ENCODE peak calls at places on chromosomes 16 and 17, in four cellular contexts. L, W, E and G are unnamed samples.
A peak's percentile ranks its signal among the peaks of the same experiment; 100 is the strongest.

GRCh38 chr17:80393961-80394360 is 21.0 kb upstream of the ENDOV start:
- DNase-seq in L (no peak), W (no peak), E (no peak), G (no peak)

GRCh38 chr16:89764711-89765201 is 43.4 kb downstream of the ZNF276 start:
- DNase-seq in L (no peak), W (no peak), E (no peak), G (no peak)

GRCh38 chr17:82230627-82231311 is 1.9 kb downstream of the SLC16A3 start:
- DNase-seq in L (peak; percentile 94), W (peak; percentile 77), E (peak; percentile 87), G (no peak)

GRCh38 chr17:40556884-40557414 is 8.3 kb downstream of the CCR7 start:
- DNase-seq in L (peak; percentile 80), W (peak; percentile 76), E (no peak), G (no peak)

GRCh38 chr17:67700037-67700436 is 17.7 kb upstream of the NOL11 start:
- DNase-seq in L (no peak), W (no peak), E (no peak), G (no peak)

GRCh38 chr16:56108724-56109123 is 82.6 kb upstream of the GNAO1 start:
- DNase-seq in L (no peak), W (no peak), E (no peak), G (no peak)

GRCh38 chr16:89009343-89010209 is 32.6 kb upstream of the CBFA2T3 start:
- DNase-seq in L (peak; percentile 68), W (no peak), E (no peak), G (no peak)

GRCh38 chr17:33871720-33872535 is 383.2 kb upstream of the CCL2 start:
- DNase-seq in L (peak; percentile 96), W (no peak), E (no peak), G (no peak)

GRCh38 chr16:89026121-89026612 is 49.2 kb upstream of the CBFA2T3 start:
- DNase-seq in L (peak; percentile 81), W (no peak), E (no peak), G (peak; percentile 64)

DNA sequence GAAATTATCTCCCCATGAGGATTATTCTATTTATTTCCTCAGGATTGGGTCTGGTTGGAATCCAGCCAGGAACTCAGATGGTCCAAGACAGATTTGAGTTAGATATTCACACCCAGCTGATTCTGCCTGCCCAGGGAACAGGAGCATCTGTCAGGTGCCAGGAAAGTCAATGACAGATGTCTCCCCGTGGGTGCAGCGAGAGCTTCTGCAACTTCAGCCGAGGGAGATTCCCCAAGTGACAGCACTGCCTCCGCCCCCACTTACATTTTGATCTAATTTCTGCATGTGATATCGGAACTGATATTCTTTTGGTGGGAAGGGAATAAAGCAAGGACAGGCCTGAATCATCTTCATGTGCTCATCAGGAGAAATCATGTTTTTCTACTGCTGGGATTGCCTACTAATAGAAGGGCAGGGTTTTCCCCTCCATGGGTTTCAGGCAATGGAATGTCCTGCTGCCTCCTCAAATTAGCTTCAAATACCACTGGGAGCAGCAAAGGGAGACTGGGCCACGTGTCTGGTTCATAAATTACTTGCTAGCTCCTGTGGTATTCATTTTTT is 15.7 kb upstream of the DHX8 start:
- DNase-seq in L (no peak), W (no peak), E (no peak), G (no peak)
- TF ChIP-seq ELF1 in L (no peak), W (peak; percentile 25), E (no peak), G (no peak)

DNA sequence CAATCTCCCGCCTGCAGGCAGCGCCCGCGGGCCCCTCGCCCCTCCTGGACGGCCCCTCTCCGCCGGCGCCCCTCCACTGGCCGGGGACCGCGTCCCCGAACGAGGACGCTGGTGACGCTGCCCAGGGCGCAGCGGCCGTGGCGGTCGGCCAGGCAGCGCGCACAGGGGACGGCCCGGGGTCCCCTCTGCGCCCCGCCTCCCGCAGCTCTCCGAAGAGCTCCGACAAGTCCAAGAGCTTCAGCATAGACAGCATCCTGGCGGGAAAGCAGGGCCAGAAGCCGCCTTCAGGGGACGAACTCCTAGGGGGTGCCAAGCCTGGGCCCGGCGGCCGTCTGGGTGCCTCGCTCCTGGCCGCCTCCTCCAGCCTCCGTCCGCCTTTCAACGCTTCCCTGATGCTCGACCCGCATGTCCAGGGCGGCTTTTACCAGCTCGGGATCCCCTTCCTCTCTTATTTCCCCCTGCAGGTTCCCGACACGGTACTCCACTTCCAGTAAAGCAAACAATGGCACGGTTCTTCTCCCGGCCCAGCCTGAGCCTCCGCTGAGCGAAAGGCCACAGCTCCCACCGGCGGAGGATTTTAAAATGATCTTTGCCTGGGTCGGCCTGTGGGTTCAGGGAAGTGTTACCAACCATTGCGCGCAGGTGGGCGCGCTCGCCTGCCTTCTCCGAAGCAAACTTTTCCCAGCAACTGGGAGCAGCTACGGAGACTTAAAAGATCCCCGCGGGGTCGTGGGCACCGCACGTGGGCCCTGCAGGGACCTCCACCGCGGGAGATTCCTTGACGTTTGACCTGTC is 1.1 kb downstream of the FOXL1 start:
- DNase-seq in L (no peak), W (no peak), E (no peak), G (no peak)
- H2AFZ ChIP-seq in L (no peak overlapping the region), W (no peak overlapping the region), E (no peak overlapping the region), G (no peak overlapping the region)

GRCh38 chr17:28710948-28711722 is 553 bp downstream of the PROCA1 start:
- DNase-seq in L (peak; percentile 96), W (peak; percentile 99), E (peak; percentile 86), G (peak; percentile 46)
- TF ChIP-seq REST in L (no peak), W (peak; percentile 47), E (peak; percentile 72), G (no peak)

GRCh38 chr17:4891405-4892062 is 7.8 kb upstream of the C17orf107 start:
- DNase-seq in L (no peak), W (no peak), E (no peak), G (no peak)
- TF ChIP-seq ELF1 in L (no peak), W (no peak), E (no peak), G (no peak)